ENCODE peak calls at places on chromosomes 7 and 10, in four cellular contexts. B, I, D and V are unnamed samples.

GRCh38 chr10:87095241-87095945 is 387 bp downstream of the SHLD2 start:
- DNase-seq in B (peak; percentile 92), I (peak; percentile 71), D (peak; percentile 35), V (peak; percentile 81)

GRCh38 chr10:94065344-94065743 is 71.6 kb downstream of the PLCE1 start:
- DNase-seq in D (no peak), B (no peak), I (no peak), V (no peak)

GRCh38 chr10:86711957-86712708 is 43.8 kb downstream of the LDB3 start:
- DNase-seq in I (peak; percentile 32), B (peak; percentile 86), D (no peak), V (peak; percentile 30)

GRCh38 chr10:44465430-44466115 is 80.7 kb upstream of the CXCL12 start:
- DNase-seq in I (no peak), D (no peak), B (no peak), V (no peak)

GRCh38 chr7:84799131-84799530 is 387.7 kb downstream of the SEMA3D start:
- DNase-seq in I (no peak), D (no peak), B (no peak), V (no peak)

GRCh38 chr10:44352316-44353127 is 32.4 kb downstream of the CXCL12 start:
- DNase-seq in I (no peak), D (no peak), B (peak; percentile 79), V (no peak)

GRCh38 chr7:117114272-117114671 is 161.0 kb downstream of the ST7 start:
- DNase-seq in B (no peak), D (no peak), I (no peak), V (no peak)

GRCh38 chr7:33040803-33041516 is 21.6 kb downstream of the NT5C3A start:
- DNase-seq in D (no peak), B (no peak), I (peak; percentile 37), V (peak; percentile 73)

GRCh38 chr7:133937786-133938185 is 189.4 kb upstream of the LRGUK start:
- DNase-seq in I (no peak), D (no peak), B (no peak), V (no peak)

GRCh38 chr10:113329121-113329596 is 223.7 kb upstream of the HABP2 start:
- DNase-seq in I (no peak), B (no peak), D (no peak), V (no peak)

GRCh38 chr7:50502001-50502684 is 52.0 kb upstream of the FIGNL1 start:
- DNase-seq in I (peak; percentile 40), D (no peak), B (peak; percentile 94), V (peak; percentile 75)

GRCh38 chr7:138632866-138633602 is 68.1 kb downstream of the SVOPL start:
- DNase-seq in I (no peak), B (no peak), D (no peak), V (no peak)

GRCh38 chr10:92074126-92074887 is 150.7 kb downstream of the BTAF1 start:
- DNase-seq in B (no peak), D (peak; percentile 27), I (no peak), V (peak; percentile 65)

GRCh38 chr10:98374176-98374969 is 40.6 kb downstream of the PYROXD2 start:
- DNase-seq in I (no peak), D (no peak), B (no peak), V (peak; percentile 73)

GRCh38 chr10:24437302-24437701 is 228.4 kb downstream of the KIAA1217 start:
- DNase-seq in D (no peak), B (no peak), I (peak; percentile 64), V (no peak)

GRCh38 chr7:105268056-105268455 is 120.7 kb downstream of the SRPK2 start:
- DNase-seq in D (no peak), I (no peak), B (no peak), V (peak; percentile 77)

GRCh38 chr10:69232252-69232651 is 12.1 kb downstream of the HKDC1 start:
- DNase-seq in B (no peak), D (peak; percentile 61), I (no peak), V (peak; percentile 90)

GRCh38 chr10:25059990-25060389 is 43.6 kb downstream of the THNSL1 start:
- DNase-seq in B (no peak), D (peak; percentile 79), I (peak; percentile 49), V (peak; percentile 90)

GRCh38 chr7:14228341-14228740 is 238.9 kb upstream of the ETV1 start:
- DNase-seq in B (no peak), I (no peak), D (no peak), V (no peak)

GRCh38 chr7:35035511-35035921 is 1.8 kb downstream of the DPY19L1 start:
- DNase-seq in B (no peak), D (peak; percentile 45), I (no peak), V (peak; percentile 39)

GRCh38 chr10:55002420-55002819 is 201.4 kb upstream of the PCDH15 start:
- DNase-seq in I (no peak), B (no peak), D (no peak), V (no peak)

GRCh38 chr7:101521430-101521925 is 107.6 kb downstream of the MYL10 start:
- DNase-seq in I (no peak), B (no peak), D (no peak), V (no peak)

GRCh38 chr10:21751341-21752310 is 217.6 kb downstream of the MLLT10 start:
- DNase-seq in I (no peak), D (peak; percentile 44), B (no peak), V (no peak)

GRCh38 chr10:69901623-69902505 is 100.2 kb downstream of the COL13A1 start:
- DNase-seq in B (peak; percentile 79), D (peak; percentile 28), I (no peak), V (peak; percentile 78)

GRCh38 chr10:98055875-98056516 is 25.6 kb upstream of the CRTAC1 start:
- DNase-seq in B (no peak), D (no peak), I (no peak), V (no peak)

GRCh38 chr10:13815766-13816165 is 229.0 kb downstream of the PRPF18 start:
- DNase-seq in I (no peak), D (no peak), B (no peak), V (peak; percentile 41)

GRCh38 chr10:128642502-128642901 is 516.3 kb upstream of the MKI67 start:
- DNase-seq in I (no peak), D (no peak), B (no peak), V (no peak)

GRCh38 chr10:130623680-130624271 is 487.6 kb downstream of the GLRX3 start:
- DNase-seq in D (no peak), I (no peak), B (no peak), V (no peak)

GRCh38 chr7:137909042-137909441 is 62.3 kb upstream of the DGKI start:
- DNase-seq in I (no peak), D (no peak), B (no peak), V (no peak)

GRCh38 chr10:119061352-119061751 is 19.3 kb downstream of the EIF3A start:
- DNase-seq in D (no peak), B (no peak), I (no peak), V (no peak)

GRCh38 chr10:132658546-132659205 is 121.1 kb downstream of the INPP5A start:
- DNase-seq in I (no peak), D (no peak), B (peak; percentile 40), V (no peak)

GRCh38 chr7:2309889-2310331 is 4.3 kb downstream of the SNX8 start:
- DNase-seq in D (peak; percentile 67), B (no peak), I (no peak), V (peak; percentile 89)

GRCh38 chr10:89250814-89251416 is 660 bp downstream of the LIPA start:
- DNase-seq in I (no peak), D (no peak), B (no peak), V (no peak)
- H3K27ac ChIP-seq in I (peak overlapping the region; percentile 85), D (peak overlapping the region; percentile 34), B (peak overlapping the region; percentile 82), V (peak overlapping the region; percentile 72)

GRCh38 chr7:69856991-69857390 is 258.7 kb downstream of the AUTS2 start:
- DNase-seq in B (no peak), I (no peak), D (no peak), V (no peak)
- TF ChIP-seq CTCF in B (no peak), I (no peak), D (no peak), V (no peak)

GRCh38 chr10:15166325-15166724 is 2.2 kb downstream of the NMT2 start:
- DNase-seq in B (no peak), D (no peak), I (no peak), V (no peak)
- H3K27ac ChIP-seq in B (no peak overlapping the region), D (no peak overlapping the region), I (no peak overlapping the region), V (no peak overlapping the region)

GRCh38 chr7:47807756-47808155 is 140.5 kb downstream of the PKD1L1 start:
- DNase-seq in D (no peak), I (no peak), B (no peak), V (no peak)
- TF ChIP-seq CTCF in D (peak; percentile 12), I (no peak), B (no peak), V (no peak)

GRCh38 chr7:130367836-130368235 is 12.5 kb upstream of the CPA1 start:
- DNase-seq in I (no peak), B (no peak), D (no peak), V (no peak)

GRCh38 chr7:130365511-130366441 is 14.5 kb upstream of the CPA1 start:
- DNase-seq in D (no peak), I (peak; percentile 73), B (peak; percentile 87), V (no peak)

GRCh38 chr7:130368347-130368746 is 11.9 kb upstream of the CPA1 start:
- DNase-seq in D (no peak), I (no peak), B (no peak), V (no peak)

GRCh38 chr7:130366561-130366960 is 13.7 kb upstream of the CPA1 start:
- DNase-seq in D (no peak), I (no peak), B (no peak), V (no peak)

DNA sequence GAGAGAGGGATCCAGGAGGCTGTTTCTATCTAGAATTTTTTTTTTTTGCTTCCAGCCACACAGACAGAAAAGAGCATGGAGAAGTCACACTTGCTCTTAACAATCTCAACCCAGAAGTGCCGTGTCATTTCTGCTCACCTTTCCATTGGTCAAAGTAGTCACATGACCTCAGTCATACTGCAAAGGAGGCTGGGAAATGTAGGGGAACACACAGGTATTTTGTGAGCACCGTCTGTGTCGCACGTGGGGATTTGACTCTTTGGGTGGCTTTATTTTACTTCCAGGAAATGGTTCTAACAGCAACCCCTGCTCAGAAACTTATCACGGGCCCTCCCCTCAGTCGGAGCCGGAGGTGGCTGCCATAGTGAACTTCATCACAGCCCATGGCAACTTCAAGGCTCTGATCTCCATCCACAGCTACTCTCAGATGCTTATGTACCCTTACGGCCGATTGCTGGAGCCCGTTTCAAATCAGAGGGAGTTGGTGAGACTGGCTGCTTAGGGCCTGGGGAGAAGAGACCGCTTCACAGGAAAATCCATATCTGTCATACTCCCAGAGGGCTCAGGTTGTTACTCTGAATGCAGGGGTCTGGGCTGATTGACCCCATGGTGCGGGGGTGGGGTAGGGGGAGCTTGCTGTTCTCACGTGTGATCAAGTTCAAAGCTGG is 13.1 kb upstream of the CPA1 start:
- DNase-seq in D (no peak), B (no peak), I (no peak), V (no peak)
- H3K27ac ChIP-seq in D (no peak overlapping the region), B (peak overlapping the region; percentile 83), I (no peak overlapping the region), V (peak overlapping the region; percentile 56)